ENCODE peak calls at places on chromosomes 16 and 17, in ten cellular contexts. V is GDM1; M is cardiac fibroblast; F is T-helper 2 cell; L is T-cell; H is HS-27A; I is WTC11; O is NCI-H1105 treated with DMSO at 0.1 percent for 48 hours; J is naive thymus-derived CD4-positive, alpha-beta T cell; X is T1000. G is an unnamed sample.

GRCh38 chr16:80027007-80027965 is 426.7 kb upstream of the MAF start:
- DNase-seq in H (peak; percentile 72), O (no peak), L (peak; percentile 9), X (peak; percentile 93), V (peak; percentile 1), M (peak; percentile 94), I (peak; percentile 11), J (no peak), F (peak; percentile 0), G (peak; percentile 79)

GRCh38 chr17:56114469-56114868 is 38.8 kb upstream of the ANKFN1 start:
- DNase-seq in J (no peak), H (no peak), O (no peak), M (no peak), I (no peak), L (no peak), X (no peak), F (no peak), V (no peak), G (no peak)

GRCh38 chr16:89322381-89323119 is 105.0 kb downstream of the ZNF778 start:
- DNase-seq in H (no peak), I (peak; percentile 60), V (no peak), J (no peak), O (no peak), F (no peak), X (no peak), L (no peak), M (peak; percentile 67), G (no peak)

GRCh38 chr17:48153711-48154642 is 46.4 kb downstream of the SNX11 start:
- DNase-seq in J (no peak), L (no peak), V (no peak), X (no peak), O (peak; percentile 37), I (peak; percentile 60), M (peak; percentile 59), F (no peak), H (no peak), G (no peak)

GRCh38 chr17:45371414-45372324 is 54.8 kb upstream of the MAP3K14 start:
- DNase-seq in O (no peak), L (no peak), V (no peak), M (peak; percentile 94), F (no peak), H (peak; percentile 98), I (peak; percentile 91), J (no peak), X (peak; percentile 98), G (peak; percentile 90)

GRCh38 chr16:71565812-71566700 is 10.8 kb downstream of the TAT start:
- DNase-seq in I (no peak), V (no peak), X (no peak), M (no peak), O (no peak), H (no peak), L (no peak), J (no peak), F (no peak), G (no peak)

GRCh38 chr17:76370261-76370993 is 14.0 kb upstream of the SPHK1 start:
- DNase-seq in M (peak; percentile 99), X (peak; percentile 73), I (no peak), J (no peak), H (peak; percentile 71), V (no peak), F (no peak), O (no peak), L (no peak), G (peak; percentile 91)

GRCh38 chr17:2957631-2958286 is 105.6 kb downstream of the OR1D5 start:
- DNase-seq in I (no peak), V (no peak), L (no peak), X (no peak), J (no peak), O (no peak), F (no peak), M (peak; percentile 57), H (no peak), G (no peak)

GRCh38 chr16:10741844-10742243 is 1.8 kb upstream of the NUBP1 start:
- DNase-seq in F (no peak), O (peak; percentile 9), M (no peak), L (no peak), V (no peak), X (no peak), I (no peak), H (no peak), J (no peak), G (no peak)

GRCh38 chr16:12061336-12062055 is 85.0 kb downstream of the SNX29 start:
- DNase-seq in J (no peak), M (peak; percentile 30), O (no peak), X (no peak), H (no peak), V (no peak), L (no peak), F (no peak), I (no peak), G (no peak)

GRCh38 chr16:65991149-65991701 is 375.3 kb upstream of the CDH5 start:
- DNase-seq in V (no peak), L (no peak), F (no peak), M (no peak), O (no peak), H (no peak), J (no peak), I (peak; percentile 23), X (no peak), G (no peak)

GRCh38 chr17:81020767-81021497 is 14.0 kb upstream of the BAIAP2 start:
- DNase-seq in J (no peak), V (peak; percentile 44), X (no peak), I (no peak), F (no peak), L (no peak), M (peak; percentile 41), H (no peak), O (no peak), G (no peak)

GRCh38 chr17:80844418-80844990 is 147.1 kb upstream of the CHMP6 start:
- DNase-seq in V (no peak), J (no peak), O (no peak), H (no peak), L (no peak), F (no peak), X (no peak), M (no peak), I (no peak), G (no peak)

GRCh38 chr16:66541388-66542360 is 8.2 kb downstream of the TK2 start:
- DNase-seq in L (no peak), I (no peak), X (no peak), M (no peak), V (no peak), J (no peak), F (no peak), O (no peak), H (no peak), G (no peak)

GRCh38 chr17:6415616-6416015 is 19.3 kb downstream of the AIPL1 start:
- DNase-seq in J (no peak), O (no peak), H (no peak), X (no peak), I (no peak), M (no peak), L (no peak), V (no peak), F (no peak), G (no peak)

GRCh38 chr17:27473748-27474609 is 17.7 kb downstream of the KSR1 start:
- DNase-seq in J (no peak), F (peak; percentile 76), H (no peak), X (no peak), M (no peak), V (peak; percentile 85), L (peak; percentile 47), O (no peak), I (no peak), G (no peak)

GRCh38 chr17:6796017-6796886 is 20.2 kb downstream of the FBXO39 start:
- DNase-seq in V (no peak), O (no peak), M (peak; percentile 37), X (no peak), I (no peak), H (no peak), J (no peak), F (no peak), L (no peak), G (no peak)

GRCh38 chr17:40848583-40849235 is 18.3 kb downstream of the KRT12 start:
- DNase-seq in L (no peak), J (no peak), M (no peak), V (no peak), X (no peak), I (no peak), H (no peak), F (no peak), O (no peak), G (no peak)

GRCh38 chr16:63461248-63461841 is 1425.1 kb upstream of the CDH8 start:
- DNase-seq in M (peak; percentile 71), F (no peak), J (no peak), I (peak; percentile 28), O (peak; percentile 49), L (no peak), X (no peak), H (no peak), V (no peak), G (no peak)

GRCh38 chr16:28298511-28298878 is 6.2 kb downstream of the SBK1 start:
- DNase-seq in V (no peak), O (no peak), L (no peak), M (no peak), H (no peak), I (peak; percentile 58), F (no peak), X (no peak), J (no peak), G (no peak)

GRCh38 chr16:87235810-87236515 is 81.2 kb downstream of the C16orf95 start:
- DNase-seq in H (no peak), V (peak; percentile 70), L (no peak), I (peak; percentile 35), O (no peak), J (no peak), F (no peak), M (no peak), X (no peak), G (no peak)

GRCh38 chr16:70696952-70697600 is 11.2 kb upstream of the MTSS2 start:
- DNase-seq in O (no peak), L (peak; percentile 22), F (peak; percentile 12), H (no peak), V (peak; percentile 57), X (no peak), M (no peak), I (no peak), J (peak; percentile 16), G (no peak)

GRCh38 chr16:57092786-57093301 is 461 bp downstream of the CPNE2 start:
- DNase-seq in L (peak; percentile 37), F (peak; percentile 32), V (peak; percentile 1), H (no peak), X (no peak), J (peak; percentile 70), M (peak; percentile 19), O (peak; percentile 5), I (peak; percentile 55), G (no peak)

GRCh38 chr17:49748791-49749190 is 15.1 kb downstream of the FAM117A start:
- DNase-seq in M (no peak), X (no peak), F (peak; percentile 84), O (no peak), J (no peak), I (no peak), V (no peak), H (no peak), L (peak; percentile 55), G (no peak)

GRCh38 chr17:34892864-34893263 is 68.4 kb downstream of the CCT6B start:
- DNase-seq in F (no peak), H (no peak), M (no peak), I (peak; percentile 71), O (peak; percentile 19), J (peak; percentile 30), L (no peak), X (no peak), V (no peak), G (no peak)

GRCh38 chr16:30748634-30749445 is 615 bp downstream of the PHKG2 start:
- DNase-seq in O (no peak), L (no peak), V (no peak), F (no peak), I (peak; percentile 65), J (no peak), X (no peak), H (no peak), M (peak; percentile 47), G (no peak)

GRCh38 chr17:57201481-57201880 is 54.8 kb upstream of the MSI2 start:
- DNase-seq in L (no peak), H (no peak), F (no peak), X (no peak), J (no peak), I (no peak), V (no peak), M (no peak), O (no peak), G (no peak)

GRCh38 chr17:29084476-29085148 is 41.7 kb downstream of the PIPOX start:
- DNase-seq in V (no peak), H (no peak), M (no peak), J (no peak), F (no peak), O (peak; percentile 74), X (no peak), I (no peak), L (no peak), G (no peak)